ENCODE peak calls at places on chromosomes 11 and 22, in four cellular contexts. One of them, this sample, is unnamed.

GRCh38 chr11:111081021-111081511 is 164.5 kb upstream of the POU2AF2 start:
- DNase-seq in mesothelial cell of epicardium: no peak
- DNase-seq in IMR-90: peak
- DNase-seq in AG09309: no peak
- DNase-seq in this sample: no peak

GRCh38 chr11:115098037-115098436 is 406.2 kb downstream of the CADM1 start:
- DNase-seq in mesothelial cell of epicardium: no peak
- DNase-seq in IMR-90: peak
- DNase-seq in AG09309: no peak
- DNase-seq in this sample: no peak

GRCh38 chr11:114259124-114259526 is 37.1 kb upstream of the NNMT start:
- DNase-seq in mesothelial cell of epicardium: no peak
- DNase-seq in IMR-90: no peak
- DNase-seq in AG09309: no peak
- DNase-seq in this sample: no peak

GRCh38 chr22:26330971-26331625 is 98.0 kb upstream of the ASPHD2 start:
- DNase-seq in mesothelial cell of epicardium: no peak
- DNase-seq in IMR-90: peak
- DNase-seq in AG09309: no peak
- DNase-seq in this sample: peak

GRCh38 chr11:35253237-35253636 is 114.3 kb downstream of the CD44 start:
- DNase-seq in mesothelial cell of epicardium: no peak
- DNase-seq in IMR-90: peak
- DNase-seq in AG09309: no peak
- DNase-seq in this sample: no peak

GRCh38 chr11:37108436-37109204 is 510.6 kb upstream of the RAG2 start:
- DNase-seq in mesothelial cell of epicardium: no peak
- DNase-seq in IMR-90: no peak
- DNase-seq in AG09309: no peak
- DNase-seq in this sample: no peak

GRCh38 chr11:119800171-119800570 is 71.2 kb upstream of the NECTIN1 start:
- DNase-seq in mesothelial cell of epicardium: no peak
- DNase-seq in IMR-90: no peak
- DNase-seq in AG09309: no peak
- DNase-seq in this sample: no peak

GRCh38 chr11:77175869-77176539 is 48.0 kb downstream of the MYO7A start:
- DNase-seq in mesothelial cell of epicardium: no peak
- DNase-seq in IMR-90: no peak
- DNase-seq in AG09309: no peak
- DNase-seq in this sample: no peak

GRCh38 chr11:128522943-128523518 is 64.3 kb downstream of the ETS1 start:
- DNase-seq in mesothelial cell of epicardium: no peak
- DNase-seq in IMR-90: no peak
- DNase-seq in AG09309: no peak
- DNase-seq in this sample: no peak

GRCh38 chr22:26471522-26471921 is 12.1 kb downstream of the HPS4 start:
- DNase-seq in mesothelial cell of epicardium: no peak
- DNase-seq in IMR-90: peak
- DNase-seq in AG09309: no peak
- DNase-seq in this sample: no peak

GRCh38 chr11:10906521-10906920 is 48.7 kb upstream of the ZBED5 start:
- DNase-seq in mesothelial cell of epicardium: no peak
- DNase-seq in IMR-90: peak
- DNase-seq in AG09309: no peak
- DNase-seq in this sample: no peak

GRCh38 chr22:30908051-30908461 is 60.5 kb downstream of the MORC2 start:
- DNase-seq in mesothelial cell of epicardium: no peak
- DNase-seq in IMR-90: no peak
- DNase-seq in AG09309: no peak
- DNase-seq in this sample: no peak

GRCh38 chr11:19872526-19873135 is 160.0 kb downstream of the NAV2 start:
- DNase-seq in mesothelial cell of epicardium: no peak
- DNase-seq in IMR-90: no peak
- DNase-seq in AG09309: no peak
- DNase-seq in this sample: no peak

GRCh38 chr11:12864316-12865156 is 144.6 kb upstream of the RASSF10 start:
- DNase-seq in mesothelial cell of epicardium: no peak
- DNase-seq in IMR-90: peak
- DNase-seq in AG09309: peak
- DNase-seq in this sample: no peak

GRCh38 chr22:27463121-27463520 is 338.4 kb downstream of the MN1 start:
- DNase-seq in mesothelial cell of epicardium: no peak
- DNase-seq in IMR-90: no peak
- DNase-seq in AG09309: no peak
- DNase-seq in this sample: no peak

GRCh38 chr22:31530816-31531180 is 34.5 kb downstream of the SFI1 start:
- DNase-seq in mesothelial cell of epicardium: no peak
- DNase-seq in IMR-90: no peak
- DNase-seq in AG09309: no peak
- DNase-seq in this sample: no peak

GRCh38 chr11:45818961-45819605 is 14.1 kb downstream of the SLC35C1 start:
- DNase-seq in mesothelial cell of epicardium: no peak
- DNase-seq in IMR-90: no peak
- DNase-seq in AG09309: no peak
- DNase-seq in this sample: no peak

GRCh38 chr11:3121416-3121815 is 43.7 kb downstream of the OSBPL5 start:
- DNase-seq in mesothelial cell of epicardium: no peak
- DNase-seq in IMR-90: no peak
- DNase-seq in AG09309: no peak
- DNase-seq in this sample: no peak

GRCh38 chr11:67373916-67374570 is 645 bp upstream of the CLCF1 start:
- DNase-seq in mesothelial cell of epicardium: no peak
- DNase-seq in IMR-90: peak
- DNase-seq in AG09309: peak
- DNase-seq in this sample: peak

GRCh38 chr11:69154211-69154913 is 1.4 kb upstream of the SMIM38 start:
- DNase-seq in mesothelial cell of epicardium: no peak
- DNase-seq in IMR-90: no peak
- DNase-seq in AG09309: no peak
- DNase-seq in this sample: no peak

GRCh38 chr22:38866399-38867123 is 5.5 kb downstream of the CBX6 start:
- DNase-seq in mesothelial cell of epicardium: no peak
- DNase-seq in IMR-90: no peak
- DNase-seq in AG09309: no peak
- DNase-seq in this sample: peak

GRCh38 chr11:128692750-128693578 is 908 bp upstream of the FLI1 start:
- DNase-seq in mesothelial cell of epicardium: no peak
- DNase-seq in IMR-90: no peak
- DNase-seq in AG09309: no peak
- DNase-seq in this sample: no peak

GRCh38 chr22:34760276-34761008 is 305.5 kb upstream of the ISX start:
- DNase-seq in mesothelial cell of epicardium: no peak
- DNase-seq in IMR-90: no peak
- DNase-seq in AG09309: no peak
- DNase-seq in this sample: no peak

GRCh38 chr11:113974741-113975470 is at the start of gene HTR3A:
- DNase-seq in mesothelial cell of epicardium: peak
- DNase-seq in IMR-90: no peak
- DNase-seq in AG09309: no peak
- DNase-seq in this sample: peak

GRCh38 chr11:85855341-85855656 is at the start of gene CCDC83:
- DNase-seq in mesothelial cell of epicardium: no peak
- DNase-seq in IMR-90: no peak
- DNase-seq in AG09309: no peak
- DNase-seq in this sample: no peak

GRCh38 chr22:28019360-28019759 is 100.3 kb upstream of the PITPNB start:
- DNase-seq in mesothelial cell of epicardium: no peak
- DNase-seq in IMR-90: no peak
- DNase-seq in AG09309: no peak
- DNase-seq in this sample: no peak

GRCh38 chr22:33083212-33083611 is 25.0 kb upstream of the SYN3 start:
- DNase-seq in mesothelial cell of epicardium: no peak
- DNase-seq in IMR-90: no peak
- DNase-seq in AG09309: no peak
- DNase-seq in this sample: no peak
- TF ChIP-seq CTCF in mesothelial cell of epicardium: no peak
- TF ChIP-seq CTCF in IMR-90: no peak
- TF ChIP-seq CTCF in AG09309: no peak
- TF ChIP-seq CTCF in this sample: no peak

GRCh38 chr11:122453586-122453985 is 201.9 kb upstream of the UBASH3B start:
- DNase-seq in mesothelial cell of epicardium: no peak
- DNase-seq in IMR-90: no peak
- DNase-seq in AG09309: no peak
- DNase-seq in this sample: no peak

GRCh38 chr11:122451911-122452310 is 203.6 kb upstream of the UBASH3B start:
- DNase-seq in mesothelial cell of epicardium: no peak
- DNase-seq in IMR-90: no peak
- DNase-seq in AG09309: no peak
- DNase-seq in this sample: no peak
- TF ChIP-seq CTCF in mesothelial cell of epicardium: no peak
- TF ChIP-seq CTCF in IMR-90: no peak
- TF ChIP-seq CTCF in AG09309: no peak
- TF ChIP-seq CTCF in this sample: no peak

GRCh38 chr11:117794144-117794543 is 2.9 kb downstream of the DSCAML1 start:
- DNase-seq in mesothelial cell of epicardium: no peak
- DNase-seq in IMR-90: no peak
- DNase-seq in AG09309: no peak
- DNase-seq in this sample: no peak
- TF ChIP-seq CTCF in mesothelial cell of epicardium: no peak
- TF ChIP-seq CTCF in IMR-90: no peak
- TF ChIP-seq CTCF in AG09309: no peak
- TF ChIP-seq CTCF in this sample: no peak

GRCh38 chr22:22745225-22746060 is 101.0 kb downstream of the GGTLC2 start:
- DNase-seq in mesothelial cell of epicardium: no peak
- DNase-seq in IMR-90: peak
- DNase-seq in AG09309: no peak
- DNase-seq in this sample: peak
- TF ChIP-seq CTCF in mesothelial cell of epicardium: no peak
- TF ChIP-seq CTCF in IMR-90: peak
- TF ChIP-seq CTCF in AG09309: peak
- TF ChIP-seq CTCF in this sample: peak

DNA sequence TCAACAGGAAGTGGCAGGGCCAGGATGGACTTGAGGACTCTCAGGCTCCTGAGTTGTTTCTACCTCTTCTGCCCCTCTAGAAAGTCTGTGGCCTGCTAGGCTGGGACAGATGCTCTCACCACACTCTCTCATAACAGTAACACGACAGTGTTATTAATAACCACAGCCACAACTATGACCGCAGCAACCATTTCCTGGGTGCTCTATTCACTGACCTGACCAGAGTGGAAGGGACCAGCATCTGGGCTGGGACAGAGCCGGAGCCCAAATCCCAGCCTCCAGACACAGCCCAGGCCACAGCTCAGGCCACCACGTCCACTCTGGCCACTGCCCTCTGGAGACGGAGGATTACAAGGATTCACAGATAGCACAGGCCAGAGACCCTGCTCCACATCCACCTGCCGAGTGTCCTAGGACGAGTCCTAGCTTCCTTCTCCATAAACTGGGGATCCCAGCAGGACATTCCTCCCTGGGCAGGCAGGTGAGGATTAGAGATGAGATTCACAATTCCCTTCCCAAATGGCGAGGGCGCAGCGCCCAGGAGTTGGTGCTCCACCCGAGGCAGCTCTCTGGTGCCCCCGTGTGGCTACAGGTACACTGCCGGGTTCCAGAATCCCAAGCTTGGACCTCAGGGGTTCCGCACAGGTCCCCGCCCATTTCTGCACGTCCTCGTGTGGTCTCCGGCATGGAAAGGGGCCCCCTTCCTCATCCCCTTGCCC is 7.1 kb downstream of the PNPLA5 start:
- DNase-seq in mesothelial cell of epicardium: peak
- DNase-seq in IMR-90: peak
- DNase-seq in AG09309: no peak
- DNase-seq in this sample: peak
- TF ChIP-seq CTCF in mesothelial cell of epicardium: peak
- TF ChIP-seq CTCF in IMR-90: peak
- TF ChIP-seq CTCF in AG09309: peak
- TF ChIP-seq CTCF in this sample: peak

DNA sequence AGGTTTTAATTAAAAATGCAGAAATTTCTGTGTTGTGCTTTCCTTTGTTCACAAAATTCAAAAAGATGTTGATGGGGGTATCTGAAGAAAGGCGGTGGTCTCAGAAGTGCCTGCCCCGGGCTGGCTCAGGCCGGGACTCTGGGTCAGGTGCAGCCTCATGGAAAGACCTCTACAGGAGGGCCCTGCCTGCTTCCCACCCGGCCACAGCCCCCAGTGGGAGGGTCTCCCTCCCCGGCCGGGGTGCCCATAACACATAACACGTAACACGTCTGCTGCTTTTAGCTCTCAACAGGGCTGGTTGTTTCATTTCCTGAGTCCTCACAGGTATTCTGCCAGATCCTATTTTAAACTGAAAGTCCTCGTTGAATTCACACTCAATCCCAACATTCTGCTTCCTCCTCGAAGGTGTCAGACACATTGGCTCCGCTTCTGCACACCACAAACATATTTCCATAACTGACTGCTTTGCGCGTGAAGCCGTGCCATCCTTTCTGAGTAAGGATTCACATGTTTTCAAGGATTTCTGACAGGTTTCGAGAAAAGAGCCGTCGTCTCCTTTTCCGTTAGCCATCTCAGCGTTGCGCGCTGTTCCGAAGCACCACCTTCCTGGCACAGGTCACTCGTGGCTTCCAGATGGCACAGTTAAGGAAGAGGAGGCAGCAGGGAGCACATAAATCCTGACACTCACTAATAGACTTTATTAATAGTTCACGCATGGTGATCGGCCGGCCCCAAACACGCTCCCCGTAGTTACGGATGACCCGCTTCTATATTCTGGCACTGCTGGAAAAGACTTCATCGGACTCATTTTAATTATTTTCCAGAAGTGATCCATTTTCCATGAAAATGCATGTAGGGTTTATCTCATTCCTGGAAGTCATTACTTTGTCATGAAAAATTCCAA is 569.3 kb downstream of the BRD1 start:
- DNase-seq in mesothelial cell of epicardium: no peak
- DNase-seq in IMR-90: no peak
- DNase-seq in AG09309: no peak
- DNase-seq in this sample: no peak
- TF ChIP-seq CTCF in mesothelial cell of epicardium: no peak
- TF ChIP-seq CTCF in IMR-90: no peak
- TF ChIP-seq CTCF in AG09309: no peak
- TF ChIP-seq CTCF in this sample: no peak

GRCh38 chr11:103202048-103202651 is 92.9 kb downstream of the DYNC2H1 start:
- DNase-seq in mesothelial cell of epicardium: no peak
- DNase-seq in IMR-90: peak
- DNase-seq in AG09309: no peak
- DNase-seq in this sample: no peak
- TF ChIP-seq CTCF in mesothelial cell of epicardium: peak
- TF ChIP-seq CTCF in IMR-90: peak
- TF ChIP-seq CTCF in AG09309: peak
- TF ChIP-seq CTCF in this sample: peak

GRCh38 chr11:65557280-65558001 is 718 bp downstream of the LTBP3 start:
- DNase-seq in mesothelial cell of epicardium: no peak
- DNase-seq in IMR-90: no peak
- DNase-seq in AG09309: no peak
- DNase-seq in this sample: no peak

GRCh38 chr11:65559535-65559934 is 1.4 kb upstream of the LTBP3 start:
- DNase-seq in mesothelial cell of epicardium: no peak
- DNase-seq in IMR-90: no peak
- DNase-seq in AG09309: no peak
- DNase-seq in this sample: no peak

GRCh38 chr11:65559951-65560537 is 1.9 kb upstream of the LTBP3 start:
- DNase-seq in mesothelial cell of epicardium: no peak
- DNase-seq in IMR-90: peak
- DNase-seq in AG09309: no peak
- DNase-seq in this sample: no peak

GRCh38 chr11:65558002-65558784 is at the start of gene LTBP3:
- DNase-seq in mesothelial cell of epicardium: peak
- DNase-seq in IMR-90: peak
- DNase-seq in AG09309: no peak
- DNase-seq in this sample: peak

GRCh38 chr11:65558785-65559509 is 788 bp upstream of the LTBP3 start:
- DNase-seq in mesothelial cell of epicardium: no peak
- DNase-seq in IMR-90: peak
- DNase-seq in AG09309: no peak
- DNase-seq in this sample: no peak
- TF ChIP-seq CTCF in mesothelial cell of epicardium: no peak
- TF ChIP-seq CTCF in IMR-90: peak
- TF ChIP-seq CTCF in AG09309: no peak
- TF ChIP-seq CTCF in this sample: no peak

This sample was measured in progenitor cell of endocrine pancreas.